ENCODE peak calls at places on chromosome 11, in eight cellular contexts. One of them, this sample, is unnamed. For H3K27me3, the result is how much of the 10 kb centered on the place peaks cover.

GRCh38 chr11:103587951-103588788 is 448.3 kb upstream of the DDI1 start:
- DNase-seq in NT2/D1: no peak
- DNase-seq in adrenal gland: no peak
- DNase-seq in IMR-90: no peak
- DNase-seq in mesenchymal stem cell: no peak
- DNase-seq in Panc1: no peak
- DNase-seq in HCT116: no peak
- DNase-seq in pancreas: no peak
- DNase-seq in this sample: no peak

GRCh38 chr11:37988031-37988430 is 1390.0 kb upstream of the RAG2 start:
- DNase-seq in NT2/D1: no peak
- DNase-seq in adrenal gland: no peak
- DNase-seq in IMR-90: peak
- DNase-seq in mesenchymal stem cell: peak
- DNase-seq in Panc1: no peak
- DNase-seq in HCT116: no peak
- DNase-seq in pancreas: no peak
- DNase-seq in this sample: peak

GRCh38 chr11:64204080-64204440 is 2.5 kb upstream of the FERMT3 start:
- DNase-seq in NT2/D1: no peak
- DNase-seq in adrenal gland: no peak
- DNase-seq in IMR-90: no peak
- DNase-seq in mesenchymal stem cell: no peak
- DNase-seq in Panc1: no peak
- DNase-seq in HCT116: no peak
- DNase-seq in pancreas: no peak
- DNase-seq in this sample: no peak

GRCh38 chr11:75323609-75324008 is 27.9 kb downstream of the ARRB1 start:
- DNase-seq in NT2/D1: no peak
- DNase-seq in adrenal gland: no peak
- DNase-seq in IMR-90: no peak
- DNase-seq in mesenchymal stem cell: no peak
- DNase-seq in Panc1: no peak
- DNase-seq in HCT116: no peak
- DNase-seq in pancreas: no peak
- DNase-seq in this sample: no peak

GRCh38 chr11:120121914-120122473 is 15.9 kb downstream of the TRIM29 start:
- DNase-seq in NT2/D1: no peak
- DNase-seq in adrenal gland: peak
- DNase-seq in IMR-90: no peak
- DNase-seq in mesenchymal stem cell: no peak
- DNase-seq in Panc1: no peak
- DNase-seq in HCT116: no peak
- DNase-seq in pancreas: no peak
- DNase-seq in this sample: no peak

GRCh38 chr11:69981119-69981770 is 96.9 kb upstream of the ANO1 start:
- DNase-seq in NT2/D1: no peak
- DNase-seq in adrenal gland: no peak
- DNase-seq in IMR-90: no peak
- DNase-seq in mesenchymal stem cell: peak
- DNase-seq in Panc1: no peak
- DNase-seq in HCT116: no peak
- DNase-seq in pancreas: no peak
- DNase-seq in this sample: no peak

GRCh38 chr11:74446445-74446844 is 20.9 kb downstream of the KCNE3 start:
- DNase-seq in NT2/D1: no peak
- DNase-seq in adrenal gland: no peak
- DNase-seq in IMR-90: no peak
- DNase-seq in mesenchymal stem cell: no peak
- DNase-seq in Panc1: no peak
- DNase-seq in HCT116: no peak
- DNase-seq in pancreas: no peak
- DNase-seq in this sample: peak

GRCh38 chr11:8028766-8029165 is 41.6 kb downstream of the EIF3F start:
- DNase-seq in NT2/D1: no peak
- DNase-seq in adrenal gland: no peak
- DNase-seq in IMR-90: no peak
- DNase-seq in mesenchymal stem cell: no peak
- DNase-seq in Panc1: no peak
- DNase-seq in HCT116: no peak
- DNase-seq in pancreas: peak
- DNase-seq in this sample: no peak

GRCh38 chr11:64602466-64603070 is 11.5 kb downstream of the SLC22A12 start:
- DNase-seq in NT2/D1: no peak
- DNase-seq in adrenal gland: no peak
- DNase-seq in IMR-90: no peak
- DNase-seq in mesenchymal stem cell: no peak
- DNase-seq in Panc1: no peak
- DNase-seq in HCT116: no peak
- DNase-seq in pancreas: no peak
- DNase-seq in this sample: no peak

GRCh38 chr11:27028653-27029052 is 12.0 kb upstream of the BBOX1 start:
- DNase-seq in NT2/D1: no peak
- DNase-seq in adrenal gland: no peak
- DNase-seq in IMR-90: no peak
- DNase-seq in mesenchymal stem cell: no peak
- DNase-seq in Panc1: no peak
- DNase-seq in HCT116: no peak
- DNase-seq in pancreas: no peak
- DNase-seq in this sample: peak

GRCh38 chr11:75198278-75198948 is 42.2 kb upstream of the TPBGL start:
- DNase-seq in NT2/D1: no peak
- DNase-seq in adrenal gland: no peak
- DNase-seq in IMR-90: no peak
- DNase-seq in mesenchymal stem cell: no peak
- DNase-seq in Panc1: no peak
- DNase-seq in HCT116: no peak
- DNase-seq in pancreas: no peak
- DNase-seq in this sample: no peak

GRCh38 chr11:2384723-2385041 is 7.6 kb downstream of the CD81 start:
- DNase-seq in NT2/D1: no peak
- DNase-seq in adrenal gland: no peak
- DNase-seq in IMR-90: no peak
- DNase-seq in mesenchymal stem cell: no peak
- DNase-seq in Panc1: no peak
- DNase-seq in HCT116: no peak
- DNase-seq in pancreas: no peak
- DNase-seq in this sample: no peak

GRCh38 chr11:130480721-130481140 is 32.3 kb downstream of the ADAMTS15 start:
- DNase-seq in NT2/D1: no peak
- DNase-seq in adrenal gland: no peak
- DNase-seq in IMR-90: peak
- DNase-seq in mesenchymal stem cell: peak
- DNase-seq in Panc1: no peak
- DNase-seq in HCT116: no peak
- DNase-seq in pancreas: no peak
- DNase-seq in this sample: no peak

DNA sequence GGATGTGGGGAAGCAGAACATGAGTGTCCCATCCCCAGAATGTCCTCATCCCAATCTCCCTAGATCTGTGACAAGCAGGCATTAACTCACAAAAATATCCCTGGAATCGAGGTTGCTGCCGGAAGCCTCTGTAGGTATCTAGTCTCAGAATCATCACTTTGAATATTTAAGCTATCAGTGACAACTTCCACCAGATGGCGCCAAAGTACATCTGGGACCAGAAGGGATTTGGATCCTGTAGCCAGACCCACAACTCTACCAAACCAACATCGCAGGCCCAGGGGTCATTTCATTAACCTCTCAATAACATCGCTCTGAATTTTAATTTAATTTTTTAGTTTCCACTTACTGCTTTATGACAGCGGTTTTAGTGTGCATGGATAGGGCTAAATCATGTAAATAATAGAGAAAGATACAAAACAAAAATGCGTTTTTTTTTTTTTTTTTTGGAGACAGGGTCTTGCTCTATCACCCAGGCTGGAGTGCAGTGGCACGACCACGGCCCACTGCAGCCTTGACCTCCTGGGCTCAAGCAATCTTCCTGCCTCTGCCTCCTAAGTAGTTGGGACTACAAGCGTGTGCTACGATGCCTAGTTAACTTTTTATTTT is 1.1 kb upstream of the EXT2 start:
- DNase-seq in NT2/D1: peak
- DNase-seq in adrenal gland: peak
- DNase-seq in IMR-90: peak
- DNase-seq in mesenchymal stem cell: peak
- DNase-seq in Panc1: peak
- DNase-seq in HCT116: peak
- DNase-seq in pancreas: peak
- DNase-seq in this sample: peak
- H3K27me3 ChIP-seq in NT2/D1: under half
- H3K27me3 ChIP-seq in adrenal gland: under half
- H3K27me3 ChIP-seq in IMR-90: under half
- H3K27me3 ChIP-seq in mesenchymal stem cell: under half
- H3K27me3 ChIP-seq in Panc1: under half
- H3K27me3 ChIP-seq in HCT116: under half
- H3K27me3 ChIP-seq in pancreas: under half
- H3K27me3 ChIP-seq in this sample: under half

DNA sequence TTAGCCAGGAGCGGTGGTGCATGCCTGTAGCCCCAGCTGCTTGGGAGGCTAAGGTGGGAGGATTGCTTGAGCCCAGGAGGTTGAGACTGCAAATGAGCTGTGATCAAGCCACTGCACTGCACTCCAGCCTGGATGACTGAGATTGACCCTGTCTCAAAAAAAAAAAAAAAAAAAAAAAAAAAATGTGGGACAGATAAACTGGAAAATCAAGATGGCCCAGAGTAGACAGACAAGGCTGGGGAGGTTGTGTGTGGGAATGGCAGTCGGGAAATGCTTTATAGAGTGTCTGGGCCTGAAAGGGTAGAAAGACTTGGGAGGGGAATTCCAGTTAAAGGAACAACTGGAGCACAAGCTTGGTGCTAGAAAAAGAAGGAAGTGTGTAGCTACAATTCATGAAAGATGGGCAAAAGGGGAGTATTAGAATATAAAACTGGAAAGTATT is 18.2 kb upstream of the WDR74 start:
- DNase-seq in NT2/D1: no peak
- DNase-seq in adrenal gland: no peak
- DNase-seq in IMR-90: peak
- DNase-seq in mesenchymal stem cell: peak
- DNase-seq in Panc1: no peak
- DNase-seq in HCT116: no peak
- DNase-seq in pancreas: no peak
- DNase-seq in this sample: no peak
- H3K4me3 ChIP-seq in NT2/D1: peak
- H3K4me3 ChIP-seq in adrenal gland: no peak
- H3K4me3 ChIP-seq in IMR-90: no peak
- H3K4me3 ChIP-seq in mesenchymal stem cell: no peak
- H3K4me3 ChIP-seq in Panc1: peak
- H3K4me3 ChIP-seq in HCT116: peak
- H3K4me3 ChIP-seq in pancreas: no peak
- H3K4me3 ChIP-seq in this sample: no peak

GRCh38 chr11:45658292-45658991 is 7.0 kb downstream of the CHST1 start:
- DNase-seq in NT2/D1: peak
- DNase-seq in adrenal gland: peak
- DNase-seq in IMR-90: peak
- DNase-seq in mesenchymal stem cell: peak
- DNase-seq in Panc1: no peak
- DNase-seq in HCT116: no peak
- DNase-seq in pancreas: no peak
- DNase-seq in this sample: peak

GRCh38 chr11:45659031-45659817 is 6.2 kb downstream of the CHST1 start:
- DNase-seq in NT2/D1: no peak
- DNase-seq in adrenal gland: no peak
- DNase-seq in IMR-90: no peak
- DNase-seq in mesenchymal stem cell: no peak
- DNase-seq in Panc1: no peak
- DNase-seq in HCT116: no peak
- DNase-seq in pancreas: no peak
- DNase-seq in this sample: no peak

GRCh38 chr11:45655831-45656230 is 9.6 kb downstream of the CHST1 start:
- DNase-seq in NT2/D1: no peak
- DNase-seq in adrenal gland: no peak
- DNase-seq in IMR-90: no peak
- DNase-seq in mesenchymal stem cell: no peak
- DNase-seq in Panc1: no peak
- DNase-seq in HCT116: no peak
- DNase-seq in pancreas: no peak
- DNase-seq in this sample: no peak

GRCh38 chr11:45659818-45660160 is 5.6 kb downstream of the CHST1 start:
- DNase-seq in NT2/D1: no peak
- DNase-seq in adrenal gland: no peak
- DNase-seq in IMR-90: no peak
- DNase-seq in mesenchymal stem cell: no peak
- DNase-seq in Panc1: no peak
- DNase-seq in HCT116: no peak
- DNase-seq in pancreas: no peak
- DNase-seq in this sample: no peak

GRCh38 chr11:45657496-45658260 is 7.7 kb downstream of the CHST1 start:
- DNase-seq in NT2/D1: no peak
- DNase-seq in adrenal gland: no peak
- DNase-seq in IMR-90: no peak
- DNase-seq in mesenchymal stem cell: no peak
- DNase-seq in Panc1: no peak
- DNase-seq in HCT116: no peak
- DNase-seq in pancreas: no peak
- DNase-seq in this sample: no peak
- H3K27me3 ChIP-seq in NT2/D1: under half
- H3K27me3 ChIP-seq in adrenal gland: under half
- H3K27me3 ChIP-seq in IMR-90: under half
- H3K27me3 ChIP-seq in mesenchymal stem cell: under half
- H3K27me3 ChIP-seq in Panc1: under half
- H3K27me3 ChIP-seq in HCT116: under half
- H3K27me3 ChIP-seq in pancreas: under half
- H3K27me3 ChIP-seq in this sample: under half

DNA sequence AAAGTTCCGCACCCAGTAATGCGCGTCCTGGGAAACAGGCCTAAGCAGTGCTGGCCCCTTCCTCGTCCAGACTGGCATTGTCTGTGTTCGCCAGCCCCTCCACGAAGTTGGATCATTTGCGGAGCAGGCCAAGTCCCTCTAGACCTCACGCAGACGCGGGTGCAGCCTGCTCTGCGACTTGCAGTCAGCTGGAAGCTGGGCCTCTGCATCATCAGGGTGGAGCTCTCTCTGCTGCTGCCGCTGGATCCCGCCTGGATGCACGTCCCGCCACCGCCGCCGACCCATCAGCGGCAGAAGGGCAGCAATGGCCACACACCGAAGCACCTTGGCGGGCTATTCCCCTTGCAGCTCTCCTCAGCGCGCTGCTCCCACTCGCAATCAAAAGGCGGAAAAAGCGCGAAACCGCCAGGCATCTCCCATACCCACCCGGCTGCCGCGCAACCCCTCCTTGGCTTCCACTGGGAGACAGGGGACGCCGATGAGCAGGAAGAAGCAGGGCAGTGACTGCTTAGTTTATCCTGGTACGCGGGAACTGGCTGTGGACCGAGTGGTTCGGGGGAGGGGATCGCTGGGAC is 34.1 kb upstream of the GLYATL1 start:
- DNase-seq in NT2/D1: peak
- DNase-seq in adrenal gland: no peak
- DNase-seq in IMR-90: peak
- DNase-seq in mesenchymal stem cell: peak
- DNase-seq in Panc1: no peak
- DNase-seq in HCT116: no peak
- DNase-seq in pancreas: no peak
- DNase-seq in this sample: peak
- H3K4me3 ChIP-seq in NT2/D1: peak
- H3K4me3 ChIP-seq in adrenal gland: no peak
- H3K4me3 ChIP-seq in IMR-90: peak
- H3K4me3 ChIP-seq in mesenchymal stem cell: peak
- H3K4me3 ChIP-seq in Panc1: no peak
- H3K4me3 ChIP-seq in HCT116: no peak
- H3K4me3 ChIP-seq in pancreas: no peak
- H3K4me3 ChIP-seq in this sample: peak

GRCh38 chr11:45662096-45662664 is 3.2 kb downstream of the CHST1 start:
- DNase-seq in NT2/D1: no peak
- DNase-seq in adrenal gland: no peak
- DNase-seq in IMR-90: no peak
- DNase-seq in mesenchymal stem cell: no peak
- DNase-seq in Panc1: no peak
- DNase-seq in HCT116: no peak
- DNase-seq in pancreas: no peak
- DNase-seq in this sample: no peak
- H3K27me3 ChIP-seq in NT2/D1: under half
- H3K27me3 ChIP-seq in adrenal gland: under half
- H3K27me3 ChIP-seq in IMR-90: half or more
- H3K27me3 ChIP-seq in mesenchymal stem cell: half or more
- H3K27me3 ChIP-seq in Panc1: under half
- H3K27me3 ChIP-seq in HCT116: under half
- H3K27me3 ChIP-seq in pancreas: under half
- H3K27me3 ChIP-seq in this sample: under half